ENCODE peak calls at places on chromosomes 7 and 10, in four cellular contexts. V, P, E and L are unnamed samples.

GRCh38 chr10:42961776-42962119 is 115.1 kb upstream of the RET start:
- DNase-seq in E (no peak), P (no peak), V (no peak), L (no peak)

GRCh38 chr7:94236960-94237359 is 157.7 kb upstream of the COL1A2 start:
- DNase-seq in V (no peak), E (no peak), P (no peak), L (no peak)

GRCh38 chr10:66678521-66678920 is 247.3 kb upstream of the LRRTM3 start:
- DNase-seq in E (peak; percentile 45), P (no peak), V (no peak), L (no peak)

GRCh38 chr10:37854606-37855005 is 2.8 kb downstream of the ZNF248 start:
- DNase-seq in P (no peak), E (no peak), V (no peak), L (peak; percentile 34)

GRCh38 chr10:27285093-27285492 is 44.5 kb upstream of the ACBD5 start:
- DNase-seq in E (no peak), V (peak; percentile 40), P (no peak), L (peak; percentile 25)

GRCh38 chr10:77626266-77626935 is 11.2 kb downstream of the KCNMA1 start:
- DNase-seq in P (no peak), V (no peak), E (no peak), L (no peak)

GRCh38 chr7:113796557-113796956 is 122.3 kb downstream of the PPP1R3A start:
- DNase-seq in P (no peak), E (no peak), V (no peak), L (no peak)

GRCh38 chr7:45171946-45172345 is 14.4 kb downstream of the RAMP3 start:
- DNase-seq in P (no peak), E (no peak), V (no peak), L (no peak)

GRCh38 chr10:31604141-31604540 is 285.1 kb downstream of the ZEB1 start:
- DNase-seq in P (no peak), E (peak; percentile 38), V (no peak), L (no peak)

GRCh38 chr7:45923290-45923689 is 2.2 kb upstream of the IGFBP3 start:
- DNase-seq in V (peak; percentile 49), E (peak; percentile 65), P (peak; percentile 26), L (peak; percentile 47)

GRCh38 chr7:5533821-5534367 is 110.3 kb upstream of the TNRC18 start:
- DNase-seq in E (no peak), V (no peak), P (no peak), L (no peak)

GRCh38 chr10:123896217-123896927 is 4.8 kb upstream of the CPXM2 start:
- DNase-seq in P (no peak), V (no peak), E (no peak), L (no peak)

GRCh38 chr10:51462076-51462779 is 237.2 kb downstream of the CSTF2T start:
- DNase-seq in V (no peak), E (no peak), P (no peak), L (no peak)